ENCODE peak calls at places on chromosome 18, in ten cellular contexts. P is left ventricle myocardium inferior; T is iris pigment epithelial cell; I is pancreas; U is naive thymus-derived CD4-positive, alpha-beta T cell; A is occipital lobe; M is Caki2; B is kidney tubule cell; Y is retina; S is stimulated activated naive CD4-positive, alpha-beta T cell. E is an unnamed sample.

GRCh38 chr18:31952223-31952622 is 9.3 kb upstream of the TRAPPC8 start:
- DNase-seq in P (no peak), T (no peak), I (no peak), U (no peak), A (no peak), M (no peak), B (no peak), Y (no peak), S (no peak), E (no peak)

GRCh38 chr18:7946724-7947377 is 379.7 kb downstream of the PTPRM start:
- DNase-seq in P (no peak), T (peak; percentile 90), I (no peak), U (peak; percentile 42), A (peak; percentile 20), M (peak; percentile 73), B (peak; percentile 77), Y (peak; percentile 32), S (peak; percentile 4), E (peak; percentile 17)

GRCh38 chr18:44638141-44638540 is 42.5 kb upstream of the SETBP1 start:
- DNase-seq in P (no peak), T (no peak), I (no peak), U (no peak), A (no peak), M (no peak), B (peak; percentile 76), Y (no peak), S (no peak), E (no peak)

GRCh38 chr18:33326975-33327374 is 113.5 kb downstream of the CCDC178 start:
- DNase-seq in P (no peak), T (no peak), I (no peak), U (no peak), A (no peak), M (no peak), B (no peak), Y (no peak), S (no peak), E (no peak)

GRCh38 chr18:64659186-64659585 is 510.3 kb upstream of the LINC00305 start:
- DNase-seq in P (no peak), T (no peak), I (no peak), U (no peak), A (no peak), M (no peak), B (no peak), Y (no peak), S (no peak), E (no peak)

GRCh38 chr18:24370120-24370519 is 27.5 kb downstream of the OSBPL1A start:
- DNase-seq in P (no peak), T (no peak), I (no peak), U (no peak), A (no peak), M (no peak), B (no peak), Y (no peak), S (no peak), E (no peak)

GRCh38 chr18:57436193-57436964 is 1.2 kb downstream of the ONECUT2 start:
- DNase-seq in P (no peak), T (no peak), I (peak; percentile 24), U (no peak), A (no peak), M (no peak), B (peak; percentile 21), Y (peak; percentile 60), S (no peak), E (no peak)

GRCh38 chr18:33839452-33840225 is 261.6 kb downstream of the ASXL3 start:
- DNase-seq in P (no peak), T (peak; percentile 48), I (peak; percentile 51), U (no peak), A (no peak), M (peak; percentile 28), B (peak; percentile 60), Y (peak; percentile 48), S (no peak), E (no peak)

GRCh38 chr18:64037812-64038414 is 68.0 kb downstream of the SERPINB8 start:
- DNase-seq in P (no peak), T (peak; percentile 16), I (no peak), U (peak; percentile 5), A (no peak), M (peak; percentile 6), B (peak; percentile 50), Y (peak; percentile 65), S (peak; percentile 6), E (no peak)

GRCh38 chr18:28177828-28178635 is 1.1 kb upstream of the CDH2 start:
- DNase-seq in P (peak; percentile 71), T (peak; percentile 76), I (peak; percentile 22), U (no peak), A (peak; percentile 76), M (peak; percentile 76), B (peak; percentile 82), Y (peak; percentile 93), S (no peak), E (no peak)

GRCh38 chr18:13359195-13359594 is 140.6 kb downstream of the LDLRAD4 start:
- DNase-seq in P (no peak), T (no peak), I (no peak), U (no peak), A (no peak), M (no peak), B (no peak), Y (no peak), S (no peak), E (no peak)

GRCh38 chr18:28115149-28115550 is 61.8 kb downstream of the CDH2 start:
- DNase-seq in P (no peak), T (peak; percentile 88), I (no peak), U (no peak), A (no peak), M (peak; percentile 94), B (peak; percentile 100), Y (no peak), S (no peak), E (no peak)

GRCh38 chr18:681985-682384 is 24.5 kb downstream of the TYMS start:
- DNase-seq in P (no peak), T (no peak), I (no peak), U (peak; percentile 68), A (no peak), M (no peak), B (no peak), Y (no peak), S (peak; percentile 53), E (peak; percentile 67)

GRCh38 chr18:24009651-24010333 is 4.8 kb upstream of the TTC39C start:
- DNase-seq in P (no peak), T (no peak), I (no peak), U (peak; percentile 40), A (no peak), M (no peak), B (peak; percentile 15), Y (no peak), S (peak; percentile 45), E (peak; percentile 37)

GRCh38 chr18:31575515-31576246 is 16.0 kb upstream of the TTR start:
- DNase-seq in P (no peak), T (no peak), I (no peak), U (no peak), A (no peak), M (no peak), B (no peak), Y (no peak), S (no peak), E (no peak)

GRCh38 chr18:48948112-48949050 is 2.4 kb downstream of the SMAD7 start:
- DNase-seq in P (no peak), T (peak; percentile 91), I (no peak), U (peak; percentile 41), A (no peak), M (peak; percentile 62), B (peak; percentile 68), Y (peak; percentile 70), S (peak; percentile 52), E (peak; percentile 45)

GRCh38 chr18:21270453-21270852 is 28.4 kb downstream of the GREB1L start:
- DNase-seq in P (no peak), T (peak; percentile 12), I (no peak), U (no peak), A (no peak), M (peak; percentile 74), B (peak; percentile 71), Y (no peak), S (no peak), E (no peak)

GRCh38 chr18:79847606-79848293 is 50.0 kb downstream of the KCNG2 start:
- DNase-seq in P (no peak), T (no peak), I (no peak), U (no peak), A (no peak), M (no peak), B (no peak), Y (no peak), S (no peak), E (no peak)

GRCh38 chr18:70634576-70635147 is 345.8 kb downstream of the SOCS6 start:
- DNase-seq in P (no peak), T (no peak), I (no peak), U (no peak), A (no peak), M (no peak), B (no peak), Y (no peak), S (no peak), E (no peak)

GRCh38 chr18:58056159-58056558 is 12.1 kb downstream of the NEDD4L start:
- DNase-seq in P (no peak), T (no peak), I (no peak), U (no peak), A (no peak), M (no peak), B (no peak), Y (no peak), S (no peak), E (no peak)

GRCh38 chr18:7683753-7684152 is 116.6 kb downstream of the PTPRM start:
- DNase-seq in P (no peak), T (no peak), I (no peak), U (no peak), A (no peak), M (no peak), B (no peak), Y (no peak), S (no peak), E (no peak)

GRCh38 chr18:13823707-13824395 is at the start of gene MC5R:
- DNase-seq in P (peak; percentile 61), T (peak; percentile 36), I (peak; percentile 64), U (peak; percentile 63), A (peak; percentile 39), M (peak; percentile 48), B (peak; percentile 61), Y (peak; percentile 89), S (peak; percentile 72), E (peak; percentile 41)

GRCh38 chr18:31297248-31297647 is 20.7 kb upstream of the DSG1 start:
- DNase-seq in P (no peak), T (no peak), I (no peak), U (no peak), A (no peak), M (no peak), B (no peak), Y (no peak), S (no peak), E (no peak)

GRCh38 chr18:70431203-70431624 is 142.4 kb downstream of the SOCS6 start:
- DNase-seq in P (no peak), T (peak; percentile 88), I (no peak), U (no peak), A (no peak), M (peak; percentile 44), B (peak; percentile 58), Y (no peak), S (no peak), E (no peak)

GRCh38 chr18:77129150-77129551 is 3.4 kb downstream of the MBP start:
- DNase-seq in P (no peak), T (peak; percentile 95), I (no peak), U (no peak), A (no peak), M (peak; percentile 80), B (peak; percentile 98), Y (no peak), S (no peak), E (no peak)

GRCh38 chr18:13362051-13362450 is 143.5 kb downstream of the LDLRAD4 start:
- DNase-seq in P (no peak), T (no peak), I (no peak), U (no peak), A (no peak), M (no peak), B (no peak), Y (no peak), S (no peak), E (no peak)

GRCh38 chr18:23825978-23826405 is 136.7 kb downstream of the LAMA3 start:
- DNase-seq in P (peak; percentile 42), T (peak; percentile 95), I (no peak), U (no peak), A (peak; percentile 78), M (peak; percentile 76), B (peak; percentile 97), Y (no peak), S (no peak), E (no peak)

GRCh38 chr18:47417807-47418206 is 166.3 kb upstream of the SKOR2 start:
- DNase-seq in P (no peak), T (no peak), I (no peak), U (no peak), A (no peak), M (no peak), B (peak; percentile 27), Y (no peak), S (no peak), E (no peak)